ENCODE peak calls at places on chromosomes 6 and 20, in five cellular contexts. J is psoas muscle, E is neuronal stem cell, L is left ventricle myocardium inferior, C is MM.1S. N is an unnamed sample. For H3K27me3 and H3K9me3, the result is how much of the 10 kb centered on the place peaks cover.

GRCh38 chr6:140344149-140344913 is 969.9 kb upstream of the CITED2 start:
- DNase-seq in J (no peak), E (no peak), L (no peak), C (no peak), N (no peak)

GRCh38 chr20:44692932-44693476 is 22.2 kb upstream of the CCN5 start:
- DNase-seq in J (peak), E (no peak), C (no peak), L (peak), N (no peak)

GRCh38 chr20:64152906-64153305 is 11.3 kb upstream of the MYT1 start:
- DNase-seq in C (no peak), E (no peak), J (no peak), L (no peak), N (no peak)

GRCh38 chr6:170212956-170213636 is 77.8 kb downstream of the DLL1 start:
- DNase-seq in E (no peak), J (no peak), L (no peak), C (no peak), N (no peak)

GRCh38 chr6:19719691-19720127 is 117.5 kb upstream of the ID4 start:
- DNase-seq in J (no peak), C (no peak), E (peak), L (no peak), N (peak)

GRCh38 chr6:125611573-125612399 is 137.6 kb upstream of the HEY2 start:
- DNase-seq in L (no peak), E (peak), J (no peak), C (no peak), N (no peak)

GRCh38 chr20:11350126-11351005 is 567.3 kb upstream of the BTBD3 start:
- DNase-seq in L (no peak), E (no peak), J (no peak), C (no peak), N (no peak)

GRCh38 chr6:162710438-162710837 is 17.1 kb downstream of the PRKN start:
- DNase-seq in C (no peak), E (no peak), L (no peak), J (no peak), N (no peak)

GRCh38 chr20:24949756-24950127 is 673 bp downstream of the CST7 start:
- DNase-seq in L (no peak), J (no peak), C (no peak), E (no peak), N (no peak)

GRCh38 chr20:63097336-63097831 is 90.6 kb upstream of the BHLHE23 start:
- DNase-seq in C (no peak), L (peak), E (no peak), J (peak), N (peak)

GRCh38 chr6:137353842-137354397 is 134.7 kb upstream of the IFNGR1 start:
- DNase-seq in C (no peak), E (no peak), L (no peak), J (no peak), N (no peak)

GRCh38 chr20:56249244-56249955 is 868 bp downstream of the MC3R start:
- DNase-seq in C (peak), J (peak), E (no peak), L (no peak), N (peak)

GRCh38 chr6:89489078-89489477 is 56.1 kb downstream of the ANKRD6 start:
- DNase-seq in L (no peak), J (no peak), C (no peak), E (no peak), N (no peak)

GRCh38 chr6:139970591-139970991 is 596.1 kb upstream of the CITED2 start:
- DNase-seq in L (no peak), E (no peak), J (no peak), C (no peak), N (no peak)

GRCh38 chr6:14489445-14489844 is 371.9 kb downstream of the CD83 start:
- DNase-seq in E (no peak), L (no peak), C (no peak), J (no peak), N (no peak)

GRCh38 chr20:54126809-54127655 is 46.8 kb downstream of the CYP24A1 start:
- DNase-seq in E (no peak), J (no peak), L (no peak), C (no peak), N (no peak)

GRCh38 chr6:17851001-17851719 is 136.3 kb downstream of the KIF13A start:
- DNase-seq in L (no peak), C (peak), E (no peak), J (no peak), N (no peak)

GRCh38 chr6:68718379-68719073 is 83.4 kb downstream of the ADGRB3 start:
- DNase-seq in L (no peak), C (no peak), J (no peak), E (no peak), N (no peak)

GRCh38 chr6:1609662-1610496 is at the start of gene FOXC1:
- DNase-seq in C (peak), L (peak), J (peak), E (peak), N (peak)

GRCh38 chr20:24489631-24490260 is 20.3 kb downstream of the SYNDIG1 start:
- DNase-seq in E (no peak), C (no peak), L (no peak), J (no peak), N (no peak)

GRCh38 chr20:43751167-43752050 is 24.6 kb upstream of the GTSF1L start:
- DNase-seq in C (peak), L (no peak), J (no peak), E (no peak), N (no peak)

GRCh38 chr6:48184644-48185043 is 73.6 kb upstream of the PTCHD4 start:
- DNase-seq in J (no peak), E (no peak), C (no peak), L (no peak), N (no peak)

GRCh38 chr6:132161283-132161682 is 210.1 kb upstream of the CCN2 start:
- DNase-seq in E (peak), L (no peak), C (peak), J (no peak), N (no peak)

GRCh38 chr6:14877758-14878157 is 368.1 kb upstream of the JARID2 start:
- DNase-seq in J (no peak), L (no peak), E (no peak), C (no peak), N (no peak)

GRCh38 chr6:94988701-94989100 is 588.6 kb upstream of the MANEA start:
- DNase-seq in E (no peak), J (no peak), L (no peak), C (no peak), N (no peak)

GRCh38 chr6:157224178-157224956 is 99.0 kb downstream of the TMEM242 start:
- DNase-seq in L (no peak), C (no peak), J (no peak), E (no peak), N (no peak)

GRCh38 chr20:50027611-50028105 is 44.9 kb downstream of the SNAI1 start:
- DNase-seq in E (no peak), L (peak), J (peak), C (no peak), N (peak)

GRCh38 chr6:100343678-100344077 is 121.0 kb downstream of the SIM1 start:
- DNase-seq in E (no peak), L (no peak), J (no peak), C (no peak), N (no peak)

GRCh38 chr6:159110013-159110412 is 59.2 kb upstream of the FNDC1 start:
- DNase-seq in C (no peak), J (no peak), L (no peak), E (peak), N (peak)

GRCh38 chr6:143963158-143963919 is 44.7 kb downstream of the PLAGL1 start:
- DNase-seq in C (no peak), J (no peak), E (no peak), L (no peak), N (no peak)

GRCh38 chr6:143962644-143962929 is 45.5 kb downstream of the PLAGL1 start:
- DNase-seq in J (no peak), E (peak), C (no peak), L (no peak), N (peak)

GRCh38 chr6:143964667-143965066 is 43.4 kb downstream of the PLAGL1 start:
- DNase-seq in J (peak), L (no peak), E (no peak), C (no peak), N (peak)

GRCh38 chr6:143959865-143960264 is 48.2 kb downstream of the PLAGL1 start:
- DNase-seq in L (no peak), C (no peak), J (no peak), E (no peak), N (no peak)

GRCh38 chr6:143961868-143962643 is 46.0 kb downstream of the PLAGL1 start:
- DNase-seq in J (no peak), E (peak), L (no peak), C (no peak), N (peak)
- H3K27me3 ChIP-seq in J (under half), E (under half), L (under half), C (under half), N (under half)

GRCh38 chr20:18527836-18528235 is 20.1 kb downstream of the SEC23B start:
- DNase-seq in E (no peak), J (no peak), L (no peak), C (no peak), N (no peak)
- H3K27ac ChIP-seq in E (no peak), J (peak), L (no peak), C (no peak), N (no peak)

GRCh38 chr6:168574075-168574698 is 133.2 kb downstream of the SMOC2 start:
- DNase-seq in L (no peak), J (no peak), C (no peak), E (no peak), N (no peak)

GRCh38 chr6:168570211-168570610 is 129.2 kb downstream of the SMOC2 start:
- DNase-seq in C (no peak), J (no peak), E (no peak), L (no peak), N (no peak)

GRCh38 chr6:168575346-168576098 is 134.5 kb downstream of the SMOC2 start:
- DNase-seq in J (no peak), L (no peak), E (no peak), C (no peak), N (no peak)

GRCh38 chr6:168574699-168575195 is 133.8 kb downstream of the SMOC2 start:
- DNase-seq in C (no peak), L (peak), E (no peak), J (no peak), N (peak)

DNA sequence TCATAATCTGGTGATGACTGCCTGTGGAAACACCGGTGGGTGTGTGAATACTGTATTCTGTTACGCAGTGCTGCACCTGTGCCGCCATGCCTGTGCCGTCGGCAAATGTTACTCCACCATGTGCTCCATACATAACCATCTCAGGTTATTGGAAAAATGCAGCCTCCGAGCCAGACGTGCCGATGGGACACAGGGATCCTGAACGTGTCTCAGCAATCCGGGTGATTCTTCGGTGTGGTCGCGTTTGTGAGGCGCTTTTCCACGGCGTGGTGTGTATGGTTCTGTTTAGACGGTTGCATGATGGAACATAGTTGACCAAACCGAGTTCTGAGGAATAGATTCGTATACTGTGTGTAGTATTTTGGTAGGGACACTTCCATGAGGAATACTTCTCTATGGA is 130.3 kb downstream of the SMOC2 start:
- DNase-seq in J (no peak), C (no peak), L (no peak), E (no peak), N (no peak)
- H3K9me3 ChIP-seq in J (under half), C (under half), L (under half), E (under half), N (under half)

DNA sequence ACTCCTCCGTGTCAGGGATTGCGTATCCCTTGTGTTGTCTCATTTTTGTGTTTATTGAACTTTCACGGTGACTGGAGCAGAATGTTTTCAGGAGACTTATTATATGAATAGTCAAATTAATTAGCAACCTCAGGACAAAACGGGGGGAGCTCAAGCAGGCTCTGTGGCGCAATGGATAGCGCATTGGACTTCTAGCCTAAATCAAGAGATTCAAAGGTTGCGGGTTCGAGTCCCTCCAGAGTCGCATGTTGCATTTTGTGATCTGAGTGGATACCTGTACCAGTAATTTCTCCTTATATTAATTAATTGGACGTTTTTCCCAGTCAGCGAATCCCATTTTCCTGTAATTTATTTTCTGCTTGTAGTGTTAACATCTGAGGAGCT is 89.1 kb upstream of the ZNF184 start:
- DNase-seq in L (no peak), E (no peak), J (no peak), C (no peak), N (no peak)
- H3K27me3 ChIP-seq in L (half or more), E (under half), J (under half), C (under half), N (half or more)